ENCODE peak calls at places on chromosomes 16 and 17, in nine cellular contexts. L is GM12878, C is cardiac fibroblast, D is tibial nerve, P is breast epithelium, T is fibroblast of pulmonary artery, A is OCI-LY7, R is AG04450, E is A549. Y is an unnamed sample.
A peak's percentile ranks its signal among the peaks of the same experiment; 100 is the strongest.

GRCh38 chr16:11409398-11409797 is 64.1 kb downstream of the RMI2 start:
- DNase-seq in A (no peak), D (no peak), L (no peak), P (no peak), T (peak; percentile 8), C (peak; percentile 22), E (no peak), R (no peak), Y (no peak)

GRCh38 chr17:5825717-5826330 is 241.5 kb upstream of the NLRP1 start:
- DNase-seq in T (no peak), C (no peak), L (no peak), E (no peak), R (peak; percentile 38), A (no peak), P (no peak), D (no peak), Y (no peak)

GRCh38 chr16:87541004-87541881 is 48.4 kb upstream of the ZCCHC14 start:
- DNase-seq in L (no peak), T (peak; percentile 66), A (no peak), R (peak; percentile 46), C (peak; percentile 73), P (no peak), D (no peak), E (no peak), Y (peak; percentile 37)

GRCh38 chr17:44565866-44566443 is 8.7 kb downstream of the FZD2 start:
- DNase-seq in T (peak; percentile 31), A (no peak), P (no peak), R (no peak), E (no peak), D (no peak), C (no peak), L (no peak), Y (no peak)

GRCh38 chr17:55089955-55090573 is 121.5 kb downstream of the STXBP4 start:
- DNase-seq in T (peak; percentile 33), A (no peak), C (peak; percentile 25), L (peak; percentile 79), P (no peak), D (no peak), R (no peak), E (peak; percentile 64), Y (no peak)

GRCh38 chr17:16945141-16945493 is 26.8 kb downstream of the TNFRSF13B start:
- DNase-seq in L (no peak), T (no peak), E (no peak), C (no peak), R (no peak), P (no peak), A (no peak), D (no peak), Y (no peak)

GRCh38 chr17:3770471-3770870 is 30.5 kb downstream of the ITGAE start:
- DNase-seq in D (no peak), T (no peak), P (no peak), C (no peak), A (peak; percentile 78), L (no peak), R (no peak), E (no peak), Y (no peak)

GRCh38 chr17:5581655-5582054 is 2.7 kb downstream of the NLRP1 start:
- DNase-seq in P (no peak), E (no peak), D (no peak), T (no peak), A (no peak), L (no peak), C (no peak), R (no peak), Y (no peak)

DNA sequence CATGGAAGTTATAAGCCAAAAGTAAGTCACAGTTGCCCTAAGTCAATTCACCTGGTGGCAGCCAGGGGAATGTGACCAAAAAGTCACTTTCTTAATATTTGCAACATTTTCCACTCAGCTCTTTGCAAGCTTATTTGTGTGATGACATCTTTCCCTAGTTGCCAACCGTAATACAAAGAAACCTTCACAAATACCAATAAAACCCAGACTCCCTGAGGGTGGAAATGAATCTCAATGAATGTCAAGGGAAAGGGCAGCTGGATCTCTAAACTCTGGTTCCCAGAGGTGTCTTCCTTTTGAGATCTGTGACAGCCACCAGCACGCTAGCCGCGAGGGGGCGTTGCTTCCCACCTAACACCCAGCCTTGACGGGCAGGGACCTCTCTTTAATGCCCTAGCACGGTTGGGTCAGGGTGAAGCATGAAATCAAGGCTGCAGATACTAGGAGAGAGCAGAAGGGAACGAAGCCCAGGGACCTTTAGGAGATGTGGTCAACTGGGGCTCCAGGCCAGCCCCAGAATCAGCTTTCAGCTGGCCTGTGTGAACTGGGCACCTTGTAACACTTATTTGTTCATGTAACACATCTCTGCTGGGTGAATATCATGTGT is 82.2 kb downstream of the CMC2 start:
- DNase-seq in L (no peak), C (peak; percentile 76), D (no peak), P (no peak), E (peak; percentile 70), R (no peak), A (peak; percentile 12), T (peak; percentile 79), Y (peak; percentile 57)
- TF ChIP-seq CTCF in L (peak; percentile 66), C (peak; percentile 71), D (no peak), P (no peak), E (peak; percentile 55), R (peak; percentile 65), A (peak; percentile 64), T (peak; percentile 90), Y (peak; percentile 55)

DNA sequence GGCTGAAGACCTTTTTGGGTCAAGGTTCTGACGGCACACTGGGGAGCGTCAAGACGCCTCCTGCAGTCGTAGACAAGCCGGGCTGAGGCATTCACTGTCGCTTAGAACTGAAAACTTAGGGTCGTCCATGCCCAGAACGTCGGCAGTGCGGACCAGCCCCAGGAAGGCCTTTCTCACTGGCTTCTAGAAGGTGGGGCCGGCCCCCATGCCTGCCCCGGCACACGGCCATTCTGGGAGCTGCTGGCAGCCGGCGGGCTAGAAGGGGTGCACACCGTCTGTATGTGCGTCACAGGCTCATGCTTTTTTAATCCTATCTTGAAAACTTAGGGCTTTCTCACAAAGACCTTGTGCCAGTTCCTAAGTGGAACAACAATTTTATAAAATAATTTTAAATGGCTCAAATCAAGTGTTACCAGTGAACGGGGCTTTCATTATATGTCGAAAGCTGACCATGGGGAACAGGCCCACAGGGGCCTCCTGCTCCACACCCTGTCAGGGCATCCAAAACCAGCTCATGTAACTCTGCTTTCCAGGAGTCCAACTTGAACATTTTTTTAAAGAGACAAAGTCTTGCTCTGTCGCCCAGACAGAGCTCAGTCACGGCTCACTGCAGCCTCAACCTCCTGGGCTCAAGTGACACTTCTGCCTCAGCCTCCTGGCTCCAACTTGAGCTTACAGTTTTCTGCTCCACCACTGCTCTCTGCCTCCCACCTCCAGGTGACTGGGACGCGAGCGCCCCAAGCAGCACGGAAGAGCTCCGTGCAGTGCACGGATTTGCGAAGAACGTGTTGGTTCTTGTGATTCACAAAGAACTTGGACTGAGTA is 111.2 kb downstream of the ANKRD11 start:
- DNase-seq in T (no peak), E (no peak), P (no peak), R (no peak), L (no peak), C (no peak), D (no peak), A (peak; percentile 34), Y (no peak)
- TF ChIP-seq CTCF in T (no peak), E (no peak), P (no peak), R (no peak), L (no peak), C (no peak), D (no peak), A (no peak), Y (no peak)

DNA sequence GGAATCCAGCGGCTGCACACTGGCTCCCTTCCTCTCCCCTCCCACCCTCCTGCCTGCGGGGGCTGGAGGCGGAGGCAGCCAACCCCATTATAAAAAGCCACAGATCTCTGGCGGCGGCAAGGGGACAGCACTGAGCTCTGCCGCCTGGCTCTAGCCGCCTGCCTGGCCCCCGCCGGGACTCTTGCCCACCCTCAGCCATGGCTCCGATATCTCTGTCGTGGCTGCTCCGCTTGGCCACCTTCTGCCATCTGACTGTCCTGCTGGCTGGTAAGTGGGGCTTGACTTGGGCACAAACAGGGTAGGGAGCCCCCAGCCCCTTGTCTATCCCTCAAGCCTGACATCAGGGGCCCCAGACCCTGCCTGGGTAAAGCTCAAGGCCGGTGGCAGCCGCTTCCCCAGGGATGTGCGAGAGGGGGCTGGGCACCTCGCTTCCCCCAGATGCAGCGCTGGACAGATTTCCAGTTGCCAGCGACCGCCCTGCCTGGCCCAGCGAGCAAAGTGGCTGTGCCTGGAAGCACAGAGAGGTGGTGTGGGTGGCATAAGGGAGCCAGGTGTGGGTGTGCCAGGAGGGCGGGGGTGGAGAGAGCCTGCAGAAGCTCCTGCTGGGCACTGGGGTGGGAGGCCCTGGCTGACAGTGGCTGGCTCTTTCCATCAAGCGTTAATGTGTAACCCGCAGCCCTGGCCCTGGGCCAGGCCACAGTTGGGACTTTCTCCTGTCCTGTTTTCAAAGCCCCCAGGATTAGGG is at the start of gene CX3CL1:
- DNase-seq in T (peak; percentile 50), L (no peak), R (no peak), A (no peak), D (no peak), C (peak; percentile 64), P (peak; percentile 94), E (no peak), Y (peak; percentile 69)
- TF ChIP-seq CTCF in T (no peak), L (no peak), R (peak; percentile 13), A (no peak), D (no peak), C (no peak), P (peak; percentile 25), E (no peak), Y (peak; percentile 20)

GRCh38 chr17:75059369-75060345 is 12.6 kb downstream of the KCTD2 start:
- DNase-seq in E (peak; percentile 70), D (no peak), T (peak; percentile 73), L (no peak), A (peak; percentile 42), R (peak; percentile 54), C (peak; percentile 82), P (no peak), Y (no peak)
- TF ChIP-seq CTCF in E (peak; percentile 62), D (peak; percentile 25), T (peak; percentile 45), L (no peak), A (peak; percentile 69), R (peak; percentile 65), C (peak; percentile 51), P (peak; percentile 37), Y (no peak)

GRCh38 chr16:1054660-1055556 is 17.6 kb upstream of the SSTR5 start:
- DNase-seq in T (peak; percentile 60), A (peak; percentile 7), P (no peak), L (no peak), C (peak; percentile 69), E (peak; percentile 57), R (peak; percentile 18), D (peak; percentile 40), Y (peak; percentile 82)
- TF ChIP-seq CTCF in T (peak; percentile 68), A (peak; percentile 62), P (peak; percentile 79), L (peak; percentile 56), C (peak; percentile 86), E (peak; percentile 83), R (peak; percentile 83), D (peak; percentile 66), Y (peak; percentile 83)

GRCh38 chr17:48258317-48258716 is 150.8 kb downstream of the SNX11 start:
- DNase-seq in T (no peak), L (no peak), A (no peak), R (no peak), D (no peak), P (no peak), E (no peak), C (no peak), Y (no peak)

GRCh38 chr17:48262982-48263586 is 155.5 kb downstream of the SNX11 start:
- DNase-seq in A (peak; percentile 33), R (no peak), D (no peak), P (no peak), E (peak; percentile 56), L (no peak), T (peak; percentile 39), C (peak; percentile 22), Y (no peak)

GRCh38 chr17:48259710-48260291 is 152.2 kb downstream of the SNX11 start:
- DNase-seq in D (no peak), L (no peak), C (peak; percentile 57), T (peak; percentile 64), R (no peak), P (no peak), A (peak; percentile 41), E (peak; percentile 87), Y (no peak)

GRCh38 chr17:48261297-48261880 is 153.8 kb downstream of the SNX11 start:
- DNase-seq in L (no peak), T (no peak), E (peak; percentile 92), A (peak; percentile 38), D (no peak), R (no peak), P (no peak), C (no peak), Y (peak; percentile 6)
- TF ChIP-seq CTCF in L (peak; percentile 50), T (peak; percentile 50), E (peak; percentile 70), A (peak; percentile 81), D (peak; percentile 12), R (peak; percentile 53), P (no peak), C (peak; percentile 48), Y (peak; percentile 63)

Y was measured in neural crest cell.